ENCODE peak calls at places on chromosomes 11 and 22, in ten cellular contexts. Z is WTC11; K is activated CD8-positive, alpha-beta memory T cell treated with anti-CD3 and anti-CD28 coated beads for 1 hour; F is fibroblast of lung; M is glomerular endothelial cell; J is neural crest cell; B is EH; I is pulmonary artery endothelial cell; C is fibroblast of mammary gland; W is H7. D is an unnamed sample.

GRCh38 chr11:8098879-8099278 is 17.9 kb downstream of the TUB start:
- DNase-seq in Z (no peak), K (no peak), F (no peak), M (no peak), J (no peak), B (peak; percentile 48), I (no peak), C (peak; percentile 42), W (no peak), D (no peak)

GRCh38 chr11:30852091-30852490 is 265.9 kb upstream of the MPPED2 start:
- DNase-seq in Z (no peak), K (no peak), F (no peak), M (no peak), J (no peak), B (no peak), I (no peak), C (no peak), W (no peak), D (no peak)

GRCh38 chr11:68454767-68455166 is 5.8 kb upstream of the PPP6R3 start:
- DNase-seq in Z (no peak), K (no peak), F (no peak), M (no peak), J (no peak), B (no peak), I (no peak), C (no peak), W (peak; percentile 76), D (peak; percentile 21)

GRCh38 chr22:23054531-23055257 is 15.6 kb upstream of the GNAZ start:
- DNase-seq in Z (peak; percentile 5), K (no peak), F (no peak), M (no peak), J (no peak), B (no peak), I (no peak), C (no peak), W (peak; percentile 6), D (no peak)

GRCh38 chr11:96391698-96392307 is 2.0 kb downstream of the JRKL start:
- DNase-seq in Z (no peak), K (no peak), F (no peak), M (no peak), J (no peak), B (peak; percentile 11), I (no peak), C (peak; percentile 11), W (no peak), D (no peak)

GRCh38 chr11:130522284-130522961 is 74.0 kb downstream of the ADAMTS15 start:
- DNase-seq in Z (peak; percentile 68), K (no peak), F (peak; percentile 95), M (no peak), J (peak; percentile 22), B (peak; percentile 94), I (peak; percentile 57), C (peak; percentile 95), W (peak; percentile 85), D (peak; percentile 79)

GRCh38 chr11:71298761-71299181 is 46.4 kb upstream of the SHANK2 start:
- DNase-seq in Z (no peak), K (no peak), F (no peak), M (no peak), J (no peak), B (no peak), I (no peak), C (no peak), W (no peak), D (no peak)

GRCh38 chr22:25775501-25775900 is 33.5 kb downstream of the MYO18B start:
- DNase-seq in Z (peak; percentile 65), K (no peak), F (peak; percentile 27), M (no peak), J (peak; percentile 45), B (peak; percentile 71), I (no peak), C (peak; percentile 72), W (peak; percentile 82), D (peak; percentile 54)

GRCh38 chr11:13256216-13256615 is 21.4 kb upstream of the BMAL1 start:
- DNase-seq in Z (no peak), K (no peak), F (no peak), M (no peak), J (no peak), B (peak; percentile 29), I (no peak), C (peak; percentile 38), W (no peak), D (no peak)

GRCh38 chr22:46088541-46089311 is 61.6 kb upstream of the PPARA start:
- DNase-seq in Z (no peak), K (no peak), F (peak; percentile 72), M (no peak), J (no peak), B (peak; percentile 92), I (peak; percentile 55), C (peak; percentile 80), W (no peak), D (no peak)

GRCh38 chr11:74756571-74756970 is 7.9 kb downstream of the RNF169 start:
- DNase-seq in Z (no peak), K (no peak), F (no peak), M (no peak), J (no peak), B (no peak), I (no peak), C (no peak), W (no peak), D (no peak)

GRCh38 chr11:69447786-69448185 is 33.7 kb upstream of the LINC01488 start:
- DNase-seq in Z (no peak), K (no peak), F (no peak), M (no peak), J (no peak), B (peak; percentile 39), I (no peak), C (no peak), W (no peak), D (no peak)

GRCh38 chr22:46213052-46213451 is 37.0 kb downstream of the CDPF1 start:
- DNase-seq in Z (no peak), K (no peak), F (no peak), M (no peak), J (no peak), B (peak; percentile 9), I (no peak), C (peak; percentile 36), W (no peak), D (no peak)

GRCh38 chr22:19819209-19819910 is 35.3 kb downstream of the GNB1L start:
- DNase-seq in Z (no peak), K (no peak), F (no peak), M (no peak), J (no peak), B (no peak), I (no peak), C (no peak), W (no peak), D (no peak)

GRCh38 chr11:46369458-46370152 is 11.9 kb upstream of the MDK start:
- DNase-seq in Z (peak; percentile 82), K (no peak), F (peak; percentile 69), M (no peak), J (peak; percentile 76), B (peak; percentile 76), I (peak; percentile 36), C (peak; percentile 67), W (peak; percentile 94), D (peak; percentile 88)

GRCh38 chr11:68214173-68215086 is 1.3 kb upstream of the KMT5B start:
- DNase-seq in Z (peak; percentile 35), K (no peak), F (peak; percentile 12), M (no peak), J (peak; percentile 22), B (no peak), I (no peak), C (no peak), W (peak; percentile 69), D (peak; percentile 62)

GRCh38 chr11:113504586-113504985 is 29.4 kb upstream of the DRD2 start:
- DNase-seq in Z (no peak), K (no peak), F (no peak), M (no peak), J (no peak), B (no peak), I (no peak), C (no peak), W (no peak), D (no peak)

GRCh38 chr11:70397336-70397982 is 870 bp upstream of the CTTN start:
- DNase-seq in Z (peak; percentile 37), K (no peak), F (peak; percentile 29), M (no peak), J (peak; percentile 12), B (peak; percentile 41), I (no peak), C (no peak), W (peak; percentile 64), D (peak; percentile 46)

GRCh38 chr11:117273550-117274289 is 17.4 kb upstream of the BACE1-AS start:
- DNase-seq in Z (no peak), K (no peak), F (peak; percentile 89), M (no peak), J (no peak), B (peak; percentile 91), I (no peak), C (peak; percentile 91), W (peak; percentile 57), D (no peak)

GRCh38 chr11:35214792-35215193 is 75.8 kb downstream of the CD44 start:
- DNase-seq in Z (peak; percentile 68), K (peak; percentile 10), F (peak; percentile 86), M (peak; percentile 7), J (no peak), B (peak; percentile 97), I (no peak), C (peak; percentile 99), W (peak; percentile 4), D (peak; percentile 34)

GRCh38 chr11:58576792-58577440 is 1.3 kb upstream of the LPXN start:
- DNase-seq in Z (no peak), K (no peak), F (peak; percentile 62), M (peak; percentile 9), J (no peak), B (peak; percentile 50), I (no peak), C (peak; percentile 66), W (no peak), D (no peak)

GRCh38 chr11:82085493-82085892 is 648.2 kb downstream of the FAM181B start:
- DNase-seq in Z (peak; percentile 9), K (no peak), F (no peak), M (no peak), J (no peak), B (no peak), I (no peak), C (no peak), W (peak; percentile 0), D (peak; percentile 59)

GRCh38 chr22:31977141-31977781 is 32.9 kb downstream of the YWHAH start:
- DNase-seq in Z (peak; percentile 94), K (peak; percentile 42), F (peak; percentile 67), M (no peak), J (peak; percentile 84), B (peak; percentile 72), I (peak; percentile 17), C (peak; percentile 59), W (peak; percentile 87), D (peak; percentile 87)

GRCh38 chr22:40553014-40553579 is 83.4 kb downstream of the MRTFA start:
- DNase-seq in Z (no peak), K (no peak), F (no peak), M (no peak), J (no peak), B (no peak), I (no peak), C (no peak), W (no peak), D (no peak)

GRCh38 chr11:71251761-71252433 is 480 bp downstream of the SHANK2 start:
- DNase-seq in Z (peak; percentile 72), K (no peak), F (no peak), M (no peak), J (peak; percentile 57), B (no peak), I (no peak), C (no peak), W (peak; percentile 96), D (peak; percentile 87)

GRCh38 chr11:67576742-67577475 is 6.7 kb upstream of the GSTP1 start:
- DNase-seq in Z (peak; percentile 50), K (no peak), F (no peak), M (no peak), J (no peak), B (no peak), I (no peak), C (no peak), W (peak; percentile 75), D (no peak)

GRCh38 chr22:27785818-27786217 is 15.7 kb downstream of the MN1 start:
- DNase-seq in Z (no peak), K (no peak), F (no peak), M (no peak), J (no peak), B (no peak), I (no peak), C (no peak), W (no peak), D (no peak)

GRCh38 chr22:23230348-23231068 is 50.2 kb downstream of the BCR start:
- DNase-seq in Z (peak; percentile 51), K (no peak), F (no peak), M (no peak), J (no peak), B (no peak), I (no peak), C (no peak), W (peak; percentile 68), D (peak; percentile 74)

D was measured in neural progenitor cell.